ENCODE peak calls at places on chromosomes 4 and X, in four cellular contexts. V, G, H and B are unnamed samples.

GRCh38 chrX:45903781-45904201 is 641.4 kb downstream of the ZNF674 start:
- DNase-seq in V (no peak), G (no peak), H (no peak), B (no peak)

GRCh38 chr4:41506071-41506470 is 31.9 kb upstream of the LIMCH1 start:
- DNase-seq in V (no peak), G (no peak), H (no peak), B (no peak)

GRCh38 chrX:19624754-19625153 is 109.4 kb upstream of the MAP3K15 start:
- DNase-seq in V (no peak), G (no peak), H (no peak), B (no peak)

GRCh38 chrX:38225093-38225492 is 4.4 kb upstream of the SRPX start:
- DNase-seq in V (no peak), G (no peak), H (no peak), B (no peak)

GRCh38 chr4:97500423-97500822 is 642.9 kb downstream of the STPG2 start:
- DNase-seq in V (peak; percentile 23), G (no peak), H (no peak), B (no peak)

GRCh38 chr4:84496356-84497219 is 2.5 kb downstream of the NKX6-1 start:
- DNase-seq in V (no peak), G (no peak), H (no peak), B (peak; percentile 42)

GRCh38 chr4:187090401-187090800 is 366.7 kb upstream of the FAT1 start:
- DNase-seq in V (no peak), G (no peak), H (no peak), B (no peak)

GRCh38 chr4:47368211-47368610 is 95.3 kb downstream of the COMMD8 start:
- DNase-seq in V (no peak), G (no peak), H (no peak), B (no peak)

GRCh38 chr4:5051692-5052423 is 578 bp downstream of the STK32B start:
- DNase-seq in V (no peak), G (no peak), H (no peak), B (no peak)

GRCh38 chr4:4394644-4395043 is 7.7 kb downstream of the NSG1 start:
- DNase-seq in V (no peak), G (no peak), H (no peak), B (peak; percentile 59)

GRCh38 chr4:37956941-37957340 is 3.3 kb upstream of the PTTG2 start:
- DNase-seq in V (no peak), G (no peak), H (no peak), B (no peak)

GRCh38 chrX:45740291-45740690 is 539.6 kb upstream of the DIPK2B start:
- DNase-seq in V (no peak), G (no peak), H (no peak), B (no peak)

GRCh38 chr4:7854211-7854610 is 85.5 kb downstream of the AFAP1 start:
- DNase-seq in V (no peak), G (no peak), H (no peak), B (no peak)

GRCh38 chr4:71460368-71460767 is 121.5 kb downstream of the SLC4A4 start:
- DNase-seq in V (no peak), G (no peak), H (no peak), B (no peak)

GRCh38 chrX:70422886-70423336 is at the start of gene GDPD2:
- DNase-seq in V (no peak), G (no peak), H (peak; percentile 50), B (peak; percentile 46)

GRCh38 chr4:94849901-94850300 is 92.1 kb downstream of the BMPR1B start:
- DNase-seq in V (no peak), G (no peak), H (no peak), B (no peak)

GRCh38 chrX:254630-255215 is 26.5 kb upstream of the PLCXD1 start:
- DNase-seq in V (no peak), G (no peak), H (no peak), B (no peak)

GRCh38 chrX:100494974-100495373 is 84.9 kb upstream of the PCDH19 start:
- DNase-seq in V (no peak), G (no peak), H (no peak), B (no peak)

GRCh38 chr4:59704621-59705020 is 1495.5 kb upstream of the ADGRL3 start:
- DNase-seq in V (no peak), G (no peak), H (no peak), B (no peak)

GRCh38 chr4:3286335-3287175 is 6.3 kb upstream of the RGS12 start:
- DNase-seq in V (peak; percentile 70), G (no peak), H (no peak), B (no peak)

GRCh38 chr4:144906181-144906895 is 191.7 kb downstream of the ANAPC10 start:
- DNase-seq in V (peak; percentile 38), G (no peak), H (no peak), B (no peak)

GRCh38 chr4:83993774-83994173 is 457.9 kb downstream of the GPAT3 start:
- DNase-seq in V (no peak), G (peak; percentile 4), H (no peak), B (no peak)

GRCh38 chr4:7291372-7292135 is 99.2 kb downstream of the SORCS2 start:
- DNase-seq in V (no peak), G (no peak), H (no peak), B (no peak)

GRCh38 chr4:55248756-55249155 is 97.3 kb upstream of the SRD5A3 start:
- DNase-seq in V (no peak), G (no peak), H (no peak), B (no peak)

GRCh38 chr4:7904942-7905341 is 34.7 kb downstream of the AFAP1 start:
- DNase-seq in V (no peak), G (no peak), H (no peak), B (no peak)

GRCh38 chr4:95539056-95539455 is 9.7 kb downstream of the UNC5C start:
- DNase-seq in V (no peak), G (no peak), H (no peak), B (no peak)

GRCh38 chr4:65083076-65083475 is 587.2 kb downstream of the EPHA5 start:
- DNase-seq in V (no peak), G (no peak), H (no peak), B (no peak)

GRCh38 chr4:15469402-15470148 is at the start of gene CC2D2A:
- DNase-seq in V (no peak), G (no peak), H (no peak), B (peak; percentile 42)

GRCh38 chr4:102575369-102576129 is 74.4 kb downstream of the NFKB1 start:
- DNase-seq in V (no peak), G (no peak), H (peak; percentile 39), B (no peak)

GRCh38 chrX:68358679-68359078 is 74.6 kb downstream of the OPHN1 start:
- DNase-seq in V (no peak), G (no peak), H (no peak), B (no peak)

GRCh38 chrX:19753368-19753767 is 134.0 kb downstream of the SH3KBP1 start:
- DNase-seq in V (no peak), G (no peak), H (no peak), B (no peak)

GRCh38 chrX:129781134-129782014 is 1.6 kb downstream of the SASH3 start:
- DNase-seq in V (peak; percentile 83), G (no peak), H (no peak), B (no peak)

DNA sequence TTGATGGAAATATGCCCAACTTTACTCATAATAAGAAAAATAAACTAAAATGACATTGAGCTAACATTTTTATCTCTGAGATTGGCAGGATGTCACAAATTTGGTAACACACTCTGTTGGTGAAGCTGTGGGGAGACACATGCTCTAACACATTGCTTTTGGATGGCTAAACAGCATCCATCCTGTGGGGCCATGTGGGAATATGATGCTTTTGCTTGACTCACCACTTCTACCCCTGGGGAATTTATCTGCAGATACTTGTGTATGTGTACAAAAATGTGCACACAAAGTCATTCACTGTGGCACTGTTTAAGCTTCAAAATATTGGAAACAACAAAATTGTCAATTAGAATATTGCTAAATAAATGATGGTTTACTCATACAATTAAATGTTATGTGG is 100.2 kb downstream of the ANAPC4 start:
- DNase-seq in V (no peak), G (no peak), H (no peak), B (no peak)
- TF ChIP-seq MXI1 in V (no peak), G (no peak), H (no peak), B (no peak)

GRCh38 chr4:156820931-156821330 is 150.7 kb downstream of the PDGFC start:
- DNase-seq in V (no peak), G (no peak), H (no peak), B (no peak)
- TF ChIP-seq NFIC in V (no peak), G (no peak), H (no peak), B (no peak)

DNA sequence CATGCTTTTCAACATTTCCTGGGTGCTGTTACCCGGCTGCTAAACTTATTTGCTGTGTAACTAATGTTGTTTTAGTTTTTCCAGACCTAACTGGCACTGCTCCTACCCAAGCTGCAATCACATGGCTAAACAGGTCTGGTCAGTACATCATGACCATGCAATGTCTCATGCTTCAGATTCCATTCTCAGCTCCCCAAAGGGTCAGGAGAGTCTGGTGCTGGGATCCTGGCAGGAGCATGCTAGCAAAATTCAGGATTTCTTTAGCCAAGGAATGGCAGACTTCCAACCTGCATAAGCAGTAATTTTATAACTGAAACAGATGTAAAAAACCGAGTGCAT is 12.6 kb upstream of the CENPU start:
- DNase-seq in V (no peak), G (no peak), H (no peak), B (no peak)
- TF ChIP-seq POLR2AphosphoS5 in V (no peak), G (no peak), H (no peak), B (no peak)

GRCh38 chr4:120088507-120088906 is 21.9 kb upstream of the MAD2L1 start:
- DNase-seq in V (no peak), G (no peak), H (no peak), B (no peak)
- TF ChIP-seq MXI1 in V (no peak), G (no peak), H (no peak), B (no peak)